ENCODE peak calls at places on chromosome 11, in ten cellular contexts. Y, C, B, N, T, K, G, Z, S and Q are unnamed samples.

GRCh38 chr11:81658722-81659121 is 1074.9 kb downstream of the FAM181B start:
- DNase-seq in T (no peak), G (no peak), C (no peak), Y (no peak), Z (no peak), N (peak; percentile 1), S (peak; percentile 10), B (no peak), K (no peak), Q (no peak)

GRCh38 chr11:128828350-128828749 is 38.7 kb downstream of the KCNJ1 start:
- DNase-seq in K (no peak), B (no peak), S (no peak), T (no peak), G (no peak), N (no peak), Z (no peak), C (no peak), Y (no peak), Q (no peak)

GRCh38 chr11:64675417-64676252 is 47.4 kb downstream of the NRXN2 start:
- DNase-seq in T (no peak), C (peak; percentile 59), K (peak; percentile 55), Z (peak; percentile 82), S (peak; percentile 59), G (no peak), Y (no peak), B (no peak), N (peak; percentile 64), Q (no peak)

GRCh38 chr11:103544874-103545273 is 435.6 kb downstream of the DYNC2H1 start:
- DNase-seq in N (no peak), B (no peak), G (no peak), C (no peak), S (no peak), Y (no peak), K (no peak), Z (no peak), T (no peak), Q (no peak)

GRCh38 chr11:127998421-127998820 is 588.9 kb downstream of the ETS1 start:
- DNase-seq in G (no peak), B (no peak), Y (no peak), T (no peak), C (no peak), Z (no peak), K (no peak), S (no peak), N (no peak), Q (no peak)

GRCh38 chr11:32110795-32111194 is 19.9 kb downstream of the RCN1 start:
- DNase-seq in T (no peak), G (no peak), K (no peak), Y (no peak), Z (no peak), N (no peak), S (no peak), B (no peak), C (no peak), Q (no peak)

GRCh38 chr11:130451261-130452019 is 3.0 kb downstream of the ADAMTS15 start:
- DNase-seq in Z (no peak), S (no peak), C (peak; percentile 41), T (no peak), N (no peak), G (no peak), B (no peak), K (no peak), Y (no peak), Q (peak; percentile 63)

GRCh38 chr11:19018901-19019300 is 41.6 kb downstream of the MRGPRX2 start:
- DNase-seq in Y (no peak), S (no peak), Z (no peak), B (no peak), K (no peak), C (no peak), T (no peak), N (no peak), G (no peak), Q (no peak)

GRCh38 chr11:11387906-11388305 is 34.9 kb upstream of the CSNK2A3 start:
- DNase-seq in Z (no peak), S (no peak), B (no peak), Y (peak; percentile 21), N (no peak), C (no peak), K (no peak), G (no peak), T (no peak), Q (no peak)

GRCh38 chr11:33476945-33477584 is 219.9 kb downstream of the HIPK3 start:
- DNase-seq in Z (no peak), S (no peak), C (no peak), N (no peak), Y (no peak), T (no peak), B (no peak), G (no peak), K (no peak), Q (no peak)

GRCh38 chr11:8709002-8709672 is 26.5 kb downstream of the RPL27A start:
- DNase-seq in Y (peak; percentile 91), T (peak; percentile 78), C (peak; percentile 86), N (no peak), Z (peak; percentile 98), G (no peak), S (peak; percentile 87), B (peak; percentile 84), K (peak; percentile 75), Q (peak; percentile 50)

DNA sequence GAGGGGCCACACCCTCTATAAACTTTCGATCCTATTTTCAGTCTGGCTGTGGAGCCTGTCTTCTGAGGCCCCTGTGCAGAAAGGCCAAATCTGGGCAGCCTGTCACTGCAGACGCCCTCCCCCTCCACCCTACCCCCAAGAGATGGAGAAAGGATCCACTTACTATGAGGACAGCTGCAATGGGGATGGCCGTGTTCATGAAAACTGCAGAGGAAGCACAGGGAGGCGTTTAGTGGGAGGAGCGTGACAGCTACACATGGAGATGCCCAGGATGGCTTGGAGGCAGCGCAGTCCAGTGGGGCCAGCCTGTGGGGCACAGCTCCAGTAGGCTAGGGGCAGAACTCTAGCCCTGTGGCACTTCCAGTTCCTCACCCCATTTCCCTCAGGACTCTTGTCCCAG is 43.6 kb upstream of the KCNJ11 start:
- DNase-seq in N (no peak), S (no peak), Z (no peak), C (no peak), B (no peak), T (no peak), Y (no peak), G (no peak), K (peak; percentile 41), Q (no peak)
- H3K4me3 ChIP-seq in N (no peak overlapping the region), S (no peak overlapping the region), Z (no peak overlapping the region), C (no peak overlapping the region), B (no peak overlapping the region), T (no peak overlapping the region), Y (no peak overlapping the region), G (no peak overlapping the region), K (no peak overlapping the region), Q (no peak overlapping the region)

GRCh38 chr11:132008872-132009271 is 638.5 kb downstream of the NTM start:
- DNase-seq in C (no peak), B (no peak), Z (no peak), G (no peak), T (no peak), S (no peak), K (no peak), N (no peak), Y (no peak), Q (no peak)

GRCh38 chr11:132005874-132006273 is 635.5 kb downstream of the NTM start:
- DNase-seq in Z (no peak), N (no peak), B (no peak), T (no peak), S (no peak), C (no peak), K (no peak), G (no peak), Y (no peak), Q (no peak)

GRCh38 chr11:132008226-132008625 is 637.8 kb downstream of the NTM start:
- DNase-seq in Z (no peak), K (no peak), N (no peak), Y (no peak), G (no peak), S (no peak), C (no peak), T (no peak), B (no peak), Q (no peak)

GRCh38 chr11:132007184-132007583 is 636.8 kb downstream of the NTM start:
- DNase-seq in S (no peak), T (no peak), Z (no peak), Y (no peak), G (no peak), C (no peak), K (no peak), B (no peak), N (no peak), Q (no peak)
- TF ChIP-seq EP300 in S (no peak), T (no peak), Z (no peak), Y (no peak), G (no peak), C (no peak), K (no peak), B (no peak), N (no peak), Q (no peak)

GRCh38 chr11:61587541-61587941 is 6.7 kb upstream of the SYT7 start:
- DNase-seq in B (peak; percentile 41), C (no peak), Z (peak; percentile 79), G (no peak), N (peak; percentile 31), K (peak; percentile 91), Y (no peak), T (peak; percentile 54), S (no peak), Q (peak; percentile 51)
- H3K4me3 ChIP-seq in B (peak overlapping the region; percentile 50), C (peak overlapping the region; percentile 49), Z (peak overlapping the region; percentile 48), G (peak overlapping the region; percentile 46), N (peak overlapping the region; percentile 36), K (peak overlapping the region; percentile 41), Y (peak overlapping the region; percentile 51), T (peak overlapping the region; percentile 51), S (no peak overlapping the region), Q (peak overlapping the region; percentile 53)

GRCh38 chr11:9726313-9727022 is 62.6 kb downstream of the SWAP70 start:
- DNase-seq in B (no peak), C (no peak), S (no peak), Z (no peak), G (no peak), T (no peak), K (no peak), Y (no peak), N (no peak), Q (no peak)
- TF ChIP-seq EP300 in B (no peak), C (no peak), S (no peak), Z (no peak), G (no peak), T (no peak), K (no peak), Y (no peak), N (no peak), Q (no peak)

GRCh38 chr11:43735931-43736330 is 55.4 kb downstream of the HSD17B12 start:
- DNase-seq in N (no peak), Z (no peak), C (no peak), T (no peak), S (no peak), B (no peak), K (no peak), Y (no peak), G (no peak), Q (no peak)
- H3K4me3 ChIP-seq in N (no peak overlapping the region), Z (no peak overlapping the region), C (no peak overlapping the region), T (no peak overlapping the region), S (no peak overlapping the region), B (no peak overlapping the region), K (no peak overlapping the region), Y (no peak overlapping the region), G (no peak overlapping the region), Q (no peak overlapping the region)